ENCODE peak calls at places on chromosomes 4 and X, in seven cellular contexts. C is thyroid gland, F is keratinocyte, V is kidney epithelial cell, R is stomach, X is lower lobe of right lung, Y is heart right ventricle. A is an unnamed sample.

GRCh38 chr4:99383833-99384392 is 31.4 kb upstream of the ADH1C start:
- DNase-seq in F (no peak), R (peak; percentile 35), Y (peak; percentile 47), C (peak; percentile 14), X (no peak), V (no peak), A (no peak)

GRCh38 chr4:5051210-5051691 is at the start of gene STK32B:
- DNase-seq in F (no peak), X (peak; percentile 65), C (peak; percentile 35), V (no peak), Y (peak; percentile 56), R (peak; percentile 68), A (peak; percentile 51)

GRCh38 chrX:6226053-6226645 is 2.5 kb downstream of the NLGN4X start:
- DNase-seq in F (no peak), X (no peak), C (no peak), R (no peak), Y (no peak), V (no peak), A (no peak)

GRCh38 chrX:1164322-1165288 is 47.8 kb downstream of the CRLF2 start:
- DNase-seq in F (no peak), C (peak; percentile 4), X (no peak), R (no peak), V (no peak), Y (no peak), A (no peak)

GRCh38 chr4:132642196-132642817 is 506.8 kb upstream of the PCDH10 start:
- DNase-seq in Y (no peak), X (no peak), C (no peak), F (no peak), V (no peak), R (no peak), A (peak; percentile 37)

GRCh38 chrX:12080265-12080664 is 58.0 kb upstream of the FRMPD4 start:
- DNase-seq in C (no peak), Y (no peak), R (no peak), V (no peak), X (no peak), F (no peak), A (no peak)

GRCh38 chrX:19904778-19905367 is 17.5 kb upstream of the SH3KBP1 start:
- DNase-seq in F (no peak), V (no peak), C (peak; percentile 25), Y (peak; percentile 4), X (no peak), R (no peak), A (peak; percentile 10)

GRCh38 chr4:27790911-27791310 is 930.3 kb downstream of the STIM2 start:
- DNase-seq in Y (no peak), F (no peak), X (no peak), V (no peak), R (no peak), C (no peak), A (no peak)

GRCh38 chr4:97987019-97987648 is 156.1 kb downstream of the STPG2 start:
- DNase-seq in X (no peak), C (no peak), V (peak; percentile 16), R (no peak), Y (no peak), F (no peak), A (no peak)

GRCh38 chr4:52028970-52029369 is 8.8 kb upstream of the LRRC66 start:
- DNase-seq in C (no peak), Y (no peak), R (no peak), X (no peak), V (peak; percentile 31), F (peak; percentile 9), A (no peak)

GRCh38 chr4:3736806-3737205 is 29.4 kb upstream of the ADRA2C start:
- DNase-seq in C (no peak), R (no peak), X (no peak), V (no peak), Y (no peak), F (no peak), A (no peak)

GRCh38 chr4:105551968-105552746 is at the start of gene ARHGEF38:
- DNase-seq in R (peak; percentile 72), C (peak; percentile 62), F (no peak), V (peak; percentile 70), X (peak; percentile 55), Y (no peak), A (no peak)

GRCh38 chr4:25180524-25181131 is 20.4 kb upstream of the SEPSECS start:
- DNase-seq in R (peak; percentile 39), V (no peak), C (peak; percentile 42), X (no peak), Y (no peak), F (no peak), A (peak; percentile 51)

GRCh38 chr4:78337216-78337615 is 214.4 kb upstream of the ANXA3 start:
- DNase-seq in V (no peak), C (no peak), Y (no peak), R (no peak), X (no peak), F (no peak), A (no peak)

GRCh38 chr4:153945704-153946103 is 156.8 kb upstream of the SFRP2 start:
- DNase-seq in C (no peak), R (no peak), X (no peak), V (no peak), Y (no peak), F (no peak), A (no peak)

GRCh38 chr4:17517664-17518063 is 2.7 kb downstream of the CLRN2 start:
- DNase-seq in Y (no peak), C (no peak), X (no peak), F (no peak), V (no peak), R (no peak), A (no peak)

GRCh38 chr4:140163029-140163810 is 9.2 kb upstream of the MAML3 start:
- DNase-seq in Y (peak; percentile 16), V (no peak), F (no peak), R (no peak), C (no peak), X (no peak), A (no peak)

GRCh38 chr4:6332042-6332668 is 62.5 kb downstream of the WFS1 start:
- DNase-seq in Y (no peak), X (no peak), F (no peak), R (peak; percentile 54), C (peak; percentile 32), V (no peak), A (peak; percentile 58)

GRCh38 chr4:77579406-77580076 is 26.1 kb upstream of the CXCL13 start:
- DNase-seq in F (no peak), R (no peak), Y (no peak), C (no peak), V (peak; percentile 87), X (no peak), A (no peak)

GRCh38 chr4:1812720-1813119 is 19.6 kb downstream of the FGFR3 start:
- DNase-seq in C (no peak), X (no peak), R (no peak), F (no peak), V (no peak), Y (no peak), A (no peak)

GRCh38 chr4:52051213-52051614 is at the start of gene SPATA18:
- DNase-seq in V (no peak), F (no peak), C (peak; percentile 10), X (peak; percentile 52), Y (peak; percentile 11), R (peak; percentile 60), A (no peak)

GRCh38 chr4:164542431-164542830 is 211.5 kb upstream of the SMIM31 start:
- DNase-seq in C (no peak), F (no peak), R (no peak), V (no peak), X (no peak), Y (no peak), A (no peak)

GRCh38 chr4:164540987-164541386 is 212.9 kb upstream of the SMIM31 start:
- DNase-seq in V (no peak), R (no peak), X (no peak), Y (no peak), C (no peak), F (no peak), A (no peak)

GRCh38 chr4:164531336-164531735 is 222.6 kb upstream of the SMIM31 start:
- DNase-seq in F (no peak), R (no peak), X (no peak), Y (no peak), C (no peak), V (no peak), A (no peak)

GRCh38 chr4:164538061-164538460 is 215.9 kb upstream of the SMIM31 start:
- DNase-seq in C (no peak), X (no peak), F (peak; percentile 26), Y (no peak), V (no peak), R (no peak), A (no peak)

GRCh38 chr4:164536829-164537228 is 217.1 kb upstream of the SMIM31 start:
- DNase-seq in X (no peak), R (no peak), Y (no peak), V (peak; percentile 77), C (no peak), F (peak; percentile 99), A (no peak)
- TF ChIP-seq CTCF in X (no peak), R (no peak), Y (no peak), V (no peak), C (no peak), F (no peak), A (no peak)

GRCh38 chr4:128709268-128709667 is 100.2 kb upstream of the JADE1 start:
- DNase-seq in F (no peak), C (no peak), V (no peak), X (no peak), Y (no peak), R (no peak), A (no peak)

GRCh38 chr4:128711361-128711760 is 98.1 kb upstream of the JADE1 start:
- DNase-seq in R (no peak), X (no peak), V (no peak), Y (no peak), C (no peak), F (no peak), A (peak; percentile 76)

GRCh38 chr4:128703948-128704347 is 105.6 kb upstream of the JADE1 start:
- DNase-seq in X (no peak), V (no peak), R (no peak), F (no peak), Y (no peak), C (no peak), A (no peak)

GRCh38 chr4:128707864-128708263 is 101.6 kb upstream of the JADE1 start:
- DNase-seq in C (peak; percentile 35), V (peak; percentile 21), X (no peak), R (no peak), F (no peak), Y (no peak), A (no peak)
- H3K4me3 ChIP-seq in C (no peak overlapping the region), V (no peak overlapping the region), X (no peak overlapping the region), R (no peak overlapping the region), F (no peak overlapping the region), Y (no peak overlapping the region), A (no peak overlapping the region)

GRCh38 chrX:48770296-48770695 is 8.7 kb downstream of the GLOD5 start:
- DNase-seq in Y (no peak), F (no peak), V (no peak), R (no peak), C (no peak), X (no peak), A (no peak)
- H3K27me3 ChIP-seq in Y (no peaks in the 10 kb centered on the region), F (no peaks in the 10 kb centered on the region), V (no peaks in the 10 kb centered on the region), R (no peaks in the 10 kb centered on the region), C (no peaks in the 10 kb centered on the region), X (no peaks in the 10 kb centered on the region), A (no peaks in the 10 kb centered on the region)

GRCh38 chr4:177108708-177109107 is 201.0 kb upstream of the NEIL3 start:
- DNase-seq in X (no peak), R (no peak), F (no peak), V (no peak), Y (no peak), C (no peak), A (no peak)
- TF ChIP-seq CTCF in X (peak; percentile 9), R (no peak), F (peak; percentile 50), V (peak; percentile 23), Y (no peak), C (no peak), A (peak; percentile 39)

GRCh38 chr4:7861440-7861881 is 78.2 kb downstream of the AFAP1 start:
- DNase-seq in R (no peak), F (no peak), Y (no peak), V (no peak), C (no peak), X (no peak), A (no peak)
- H3K4me3 ChIP-seq in R (no peak overlapping the region), F (no peak overlapping the region), Y (no peak overlapping the region), V (no peak overlapping the region), C (no peak overlapping the region), X (no peak overlapping the region), A (no peak overlapping the region)